ENCODE peak calls at places on chromosomes 3 and 15, in nine cellular contexts. L, G, O, X, E, M, A, Y and V are unnamed samples.

GRCh38 chr3:49120096-49120437 is 556 bp downstream of the USP19 start:
- DNase-seq in L (peak), G (no peak), O (no peak), X (no peak), E (peak), M (peak), A (no peak), Y (no peak), V (no peak)

GRCh38 chr3:117995795-117996194 is 1038.9 kb downstream of the IGSF11 start:
- DNase-seq in L (no peak), G (peak), O (no peak), X (no peak), E (no peak), M (peak), A (no peak), Y (no peak), V (no peak)

GRCh38 chr15:29139540-29140459 is 129.8 kb downstream of the NSMCE3 start:
- DNase-seq in L (peak), G (peak), O (peak), X (peak), E (peak), M (peak), A (peak), Y (peak), V (peak)

GRCh38 chr3:190003730-190004129 is 117.0 kb downstream of the P3H2 start:
- DNase-seq in L (no peak), G (no peak), O (no peak), X (peak), E (no peak), M (peak), A (no peak), Y (peak), V (no peak)

GRCh38 chr15:92807971-92808571 is 92.1 kb upstream of the CHD2 start:
- DNase-seq in L (peak), G (no peak), O (no peak), X (peak), E (peak), M (peak), A (peak), Y (no peak), V (no peak)

GRCh38 chr15:45333550-45333949 is 44.8 kb downstream of the GATM start:
- DNase-seq in L (no peak), G (peak), O (no peak), X (peak), E (no peak), M (peak), A (peak), Y (no peak), V (no peak)

GRCh38 chr15:47503884-47504283 is 213.4 kb upstream of the SEMA6D start:
- DNase-seq in L (no peak), G (no peak), O (no peak), X (no peak), E (no peak), M (no peak), A (no peak), Y (no peak), V (no peak)

GRCh38 chr15:89958107-89958805 is 42.9 kb upstream of the ZNF710 start:
- DNase-seq in L (no peak), G (no peak), O (no peak), X (no peak), E (no peak), M (no peak), A (no peak), Y (no peak), V (no peak)

GRCh38 chr3:111851511-111851954 is 7.5 kb upstream of the PHLDB2 start:
- DNase-seq in L (no peak), G (no peak), O (no peak), X (peak), E (no peak), M (peak), A (peak), Y (peak), V (no peak)

GRCh38 chr3:126525853-126526667 is 2.1 kb downstream of the CHST13 start:
- DNase-seq in L (no peak), G (no peak), O (no peak), X (no peak), E (no peak), M (no peak), A (no peak), Y (no peak), V (no peak)

GRCh38 chr3:159429702-159430101 is 558.9 kb upstream of the IL12A start:
- DNase-seq in L (no peak), G (no peak), O (no peak), X (no peak), E (no peak), M (no peak), A (no peak), Y (no peak), V (no peak)

GRCh38 chr3:46561951-46562350 is 4.2 kb downstream of the LRRC2 start:
- DNase-seq in L (no peak), G (no peak), O (no peak), X (peak), E (no peak), M (peak), A (no peak), Y (no peak), V (no peak)

GRCh38 chr15:85757073-85757938 is 37.4 kb downstream of the KLHL25 start:
- DNase-seq in L (no peak), G (no peak), O (no peak), X (no peak), E (no peak), M (no peak), A (no peak), Y (no peak), V (no peak)

GRCh38 chr15:49918106-49918505 is 200.9 kb downstream of the ATP8B4 start:
- DNase-seq in L (no peak), G (no peak), O (no peak), X (peak), E (no peak), M (peak), A (no peak), Y (no peak), V (no peak)

GRCh38 chr3:136194409-136195257 is 1.5 kb downstream of the MSL2 start:
- DNase-seq in L (peak), G (peak), O (peak), X (no peak), E (peak), M (peak), A (peak), Y (no peak), V (peak)

GRCh38 chr15:71780349-71780976 is 29.9 kb upstream of the NR2E3 start:
- DNase-seq in L (peak), G (peak), O (peak), X (peak), E (peak), M (peak), A (peak), Y (no peak), V (peak)

GRCh38 chr3:142850395-142851023 is 38.4 kb downstream of the PCOLCE2 start:
- DNase-seq in L (no peak), G (no peak), O (no peak), X (peak), E (no peak), M (peak), A (peak), Y (peak), V (no peak)

GRCh38 chr3:183301937-183302580 is 49.0 kb downstream of the B3GNT5 start:
- DNase-seq in L (no peak), G (no peak), O (no peak), X (no peak), E (no peak), M (no peak), A (no peak), Y (no peak), V (no peak)

GRCh38 chr15:100680726-100681125 is 78.3 kb downstream of the ASB7 start:
- DNase-seq in L (no peak), G (no peak), O (no peak), X (no peak), E (no peak), M (no peak), A (no peak), Y (no peak), V (no peak)

GRCh38 chr3:23807161-23808015 is 1.6 kb downstream of the UBE2E1 start:
- DNase-seq in L (peak), G (no peak), O (no peak), X (peak), E (peak), M (peak), A (peak), Y (no peak), V (peak)

GRCh38 chr3:124272611-124273151 is 280.8 kb upstream of the ROPN1 start:
- DNase-seq in L (no peak), G (no peak), O (no peak), X (peak), E (no peak), M (no peak), A (no peak), Y (no peak), V (no peak)

GRCh38 chr3:187618732-187619131 is 51.5 kb downstream of the SST start:
- DNase-seq in L (peak), G (no peak), O (no peak), X (no peak), E (no peak), M (no peak), A (no peak), Y (no peak), V (no peak)

GRCh38 chr3:194930439-194931204 is 244.9 kb downstream of the FAM43A start:
- DNase-seq in L (peak), G (peak), O (no peak), X (peak), E (peak), M (peak), A (no peak), Y (no peak), V (no peak)

GRCh38 chr3:15284121-15284889 is 48.1 kb downstream of the SH3BP5 start:
- DNase-seq in L (no peak), G (no peak), O (no peak), X (peak), E (no peak), M (peak), A (no peak), Y (no peak), V (no peak)

GRCh38 chr3:20042331-20042730 is 2.1 kb downstream of the KAT2B start:
- DNase-seq in L (no peak), G (no peak), O (no peak), X (no peak), E (no peak), M (no peak), A (no peak), Y (no peak), V (no peak)

GRCh38 chr15:88745696-88746095 is 57.5 kb upstream of the ACAN start:
- DNase-seq in L (no peak), G (no peak), O (no peak), X (peak), E (no peak), M (peak), A (no peak), Y (no peak), V (no peak)

GRCh38 chr3:16417945-16418739 is 95.4 kb downstream of the RFTN1 start:
- DNase-seq in L (no peak), G (no peak), O (no peak), X (no peak), E (no peak), M (no peak), A (no peak), Y (no peak), V (no peak)

GRCh38 chr3:99751649-99752048 is 66.0 kb upstream of the CMSS1 start:
- DNase-seq in L (no peak), G (no peak), O (no peak), X (peak), E (no peak), M (peak), A (no peak), Y (no peak), V (no peak)

GRCh38 chr15:37101634-37102314 is 1.4 kb upstream of the MEIS2 start:
- DNase-seq in L (peak), G (peak), O (peak), X (peak), E (peak), M (peak), A (peak), Y (peak), V (peak)

GRCh38 chr3:112293368-112294321 is at the start of gene SLC9C1:
- DNase-seq in L (peak), G (peak), O (peak), X (peak), E (peak), M (peak), A (peak), Y (peak), V (peak)

GRCh38 chr15:48358681-48359152 is 27.5 kb downstream of the DUT start:
- DNase-seq in L (no peak), G (no peak), O (no peak), X (peak), E (no peak), M (peak), A (no peak), Y (no peak), V (no peak)

GRCh38 chr3:73768594-73769308 is 144.0 kb upstream of the PDZRN3 start:
- DNase-seq in L (peak), G (peak), O (no peak), X (no peak), E (no peak), M (peak), A (no peak), Y (no peak), V (no peak)

GRCh38 chr15:85646538-85647091 is 148.1 kb downstream of the KLHL25 start:
- DNase-seq in L (no peak), G (peak), O (no peak), X (no peak), E (no peak), M (peak), A (no peak), Y (no peak), V (no peak)

GRCh38 chr15:96428742-96429141 is 98.2 kb downstream of the NR2F2 start:
- DNase-seq in L (no peak), G (no peak), O (no peak), X (peak), E (no peak), M (peak), A (peak), Y (no peak), V (no peak)

GRCh38 chr3:194205675-194206133 is 69.8 kb downstream of the HES1 start:
- DNase-seq in L (peak), G (peak), O (no peak), X (peak), E (peak), M (no peak), A (no peak), Y (peak), V (no peak)

GRCh38 chr3:71987089-71987735 is 202.3 kb upstream of the PROK2 start:
- DNase-seq in L (peak), G (no peak), O (no peak), X (peak), E (no peak), M (peak), A (peak), Y (peak), V (no peak)

DNA sequence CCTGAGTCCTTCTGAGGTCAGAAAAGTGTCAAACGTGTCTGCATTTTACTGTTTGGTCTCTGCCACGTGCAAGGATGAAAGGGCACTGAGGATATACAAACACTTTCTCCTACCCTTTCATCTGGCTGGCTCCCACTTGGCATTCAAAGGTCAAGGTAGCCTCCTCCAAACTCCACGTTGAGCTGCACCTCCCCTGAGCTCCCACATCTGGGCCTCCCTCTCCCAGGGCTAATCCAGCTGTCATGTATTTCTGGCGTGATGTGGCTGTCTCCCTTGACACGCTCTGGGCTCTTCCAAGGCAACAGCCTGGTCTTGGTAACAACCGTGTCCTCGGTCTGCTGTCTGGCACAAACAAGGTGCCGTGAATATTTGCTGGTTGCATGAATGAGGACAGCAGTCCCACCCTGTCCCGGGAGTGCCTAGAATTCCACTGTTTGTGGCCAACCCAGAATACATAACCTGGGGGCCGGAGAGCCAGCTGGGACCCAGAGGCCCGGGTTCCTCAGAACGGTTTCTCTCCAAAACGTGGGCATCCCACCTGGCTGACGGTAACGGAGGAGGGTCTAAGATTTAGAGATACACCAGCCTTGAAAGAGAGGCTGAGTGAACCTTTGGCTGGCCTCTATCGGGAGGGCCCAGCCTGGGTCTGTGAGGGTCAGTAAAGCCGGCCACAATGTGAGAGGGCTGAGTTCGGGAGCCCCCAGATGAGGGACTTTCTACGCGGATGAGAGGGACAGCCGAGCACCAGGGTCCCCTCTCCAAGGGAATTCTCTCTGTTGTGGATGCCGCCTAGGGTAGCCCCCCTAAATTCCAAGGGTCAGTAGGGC is 767 bp downstream of the GLT8D1 start:
- DNase-seq in L (peak), G (peak), O (peak), X (peak), E (peak), M (peak), A (peak), Y (no peak), V (peak)
- TF ChIP-seq EZH2phosphoT487 in L (no peak), G (no peak), O (no peak), X (no peak), E (no peak), M (no peak), A (no peak), Y (no peak), V (no peak)

GRCh38 chr3:13657660-13658435 is 108.9 kb downstream of the FBLN2 start:
- DNase-seq in L (peak), G (peak), O (peak), X (peak), E (peak), M (peak), A (peak), Y (peak), V (peak)

GRCh38 chr3:13653631-13654279 is 104.8 kb downstream of the FBLN2 start:
- DNase-seq in L (no peak), G (no peak), O (no peak), X (no peak), E (no peak), M (peak), A (no peak), Y (no peak), V (no peak)

GRCh38 chr3:13654330-13655073 is 105.6 kb downstream of the FBLN2 start:
- DNase-seq in L (peak), G (peak), O (peak), X (no peak), E (no peak), M (no peak), A (no peak), Y (no peak), V (no peak)

GRCh38 chr3:13656584-13657301 is 107.8 kb downstream of the FBLN2 start:
- DNase-seq in L (no peak), G (no peak), O (no peak), X (no peak), E (no peak), M (no peak), A (no peak), Y (no peak), V (no peak)

GRCh38 chr3:13655074-13655913 is 106.4 kb downstream of the FBLN2 start:
- DNase-seq in L (peak), G (peak), O (peak), X (peak), E (no peak), M (peak), A (peak), Y (no peak), V (no peak)
- H2AFZ ChIP-seq in L (peak), G (no peak), O (peak), X (peak), E (no peak), M (peak), A (no peak), Y (no peak), V (no peak)

GRCh38 chr15:39434751-39435238 is 146.1 kb upstream of the THBS1 start:
- DNase-seq in L (peak), G (no peak), O (no peak), X (no peak), E (no peak), M (no peak), A (no peak), Y (no peak), V (no peak)

GRCh38 chr15:39442898-39443297 is 138.0 kb upstream of the THBS1 start:
- DNase-seq in L (no peak), G (no peak), O (no peak), X (peak), E (no peak), M (peak), A (no peak), Y (no peak), V (no peak)

GRCh38 chr15:39438260-39438659 is 142.6 kb upstream of the THBS1 start:
- DNase-seq in L (no peak), G (no peak), O (no peak), X (no peak), E (no peak), M (no peak), A (no peak), Y (no peak), V (no peak)

GRCh38 chr15:39435244-39435643 is 145.6 kb upstream of the THBS1 start:
- DNase-seq in L (peak), G (no peak), O (no peak), X (no peak), E (no peak), M (no peak), A (no peak), Y (no peak), V (no peak)

GRCh38 chr15:39438795-39439577 is 141.9 kb upstream of the THBS1 start:
- DNase-seq in L (no peak), G (no peak), O (no peak), X (peak), E (no peak), M (no peak), A (peak), Y (no peak), V (no peak)
- TF ChIP-seq EZH2phosphoT487 in L (no peak), G (no peak), O (no peak), X (no peak), E (no peak), M (no peak), A (no peak), Y (no peak), V (no peak)

GRCh38 chr3:168212664-168213255 is 117.0 kb upstream of the GOLIM4 start:
- DNase-seq in L (no peak), G (no peak), O (no peak), X (no peak), E (no peak), M (no peak), A (no peak), Y (no peak), V (no peak)
- H2AFZ ChIP-seq in L (no peak), G (no peak), O (no peak), X (no peak), E (peak), M (no peak), A (no peak), Y (no peak), V (peak)